ENCODE peak calls at places on chromosomes 3 and 15, in seven cellular contexts. X, U, P, T, C, J and V are unnamed samples.

GRCh38 chr3:45477026-45477725 is 88.8 kb downstream of the LARS2 start:
- DNase-seq in X (no peak), U (no peak), P (no peak), T (no peak), C (no peak), J (no peak), V (no peak)

GRCh38 chr3:69838696-69839515 is 99.6 kb downstream of the MITF start:
- DNase-seq in X (no peak), U (no peak), P (no peak), T (no peak), C (no peak), J (no peak), V (no peak)

GRCh38 chr3:139189943-139190342 is 145.3 kb upstream of the PRR23C start:
- DNase-seq in X (no peak), U (no peak), P (no peak), T (no peak), C (no peak), J (no peak), V (no peak)

GRCh38 chr3:49256152-49256551 is 20.9 kb downstream of the C3orf62 start:
- DNase-seq in X (no peak), U (no peak), P (no peak), T (no peak), C (no peak), J (no peak), V (no peak)

GRCh38 chr3:159897331-159898075 is 91.1 kb upstream of the IL12A start:
- DNase-seq in X (no peak), U (no peak), P (peak), T (no peak), C (peak), J (no peak), V (no peak)

GRCh38 chr3:10933958-10934481 is 58.5 kb upstream of the SLC6A1 start:
- DNase-seq in X (no peak), U (no peak), P (peak), T (no peak), C (peak), J (no peak), V (no peak)

GRCh38 chr3:169661567-169662214 is 1.8 kb downstream of the MECOM start:
- DNase-seq in X (peak), U (no peak), P (peak), T (peak), C (peak), J (peak), V (peak)

GRCh38 chr15:68300115-68300940 is 22.8 kb downstream of the FEM1B start:
- DNase-seq in X (no peak), U (no peak), P (no peak), T (no peak), C (no peak), J (no peak), V (no peak)

GRCh38 chr3:66276705-66277274 is 56.0 kb downstream of the SLC25A26 start:
- DNase-seq in X (no peak), U (peak), P (peak), T (peak), C (peak), J (no peak), V (peak)

GRCh38 chr3:14775011-14775410 is 43.8 kb upstream of the FGD5 start:
- DNase-seq in X (no peak), U (no peak), P (no peak), T (no peak), C (no peak), J (no peak), V (no peak)

GRCh38 chr15:41849861-41850260 is 11.2 kb downstream of the PLA2G4B start:
- DNase-seq in X (no peak), U (no peak), P (no peak), T (no peak), C (no peak), J (no peak), V (no peak)

GRCh38 chr3:10917176-10917575 is 75.4 kb upstream of the SLC6A1 start:
- DNase-seq in X (no peak), U (no peak), P (peak), T (no peak), C (no peak), J (no peak), V (no peak)

GRCh38 chr3:181808053-181808452 is 96.3 kb downstream of the SOX2 start:
- DNase-seq in X (no peak), U (no peak), P (no peak), T (no peak), C (no peak), J (no peak), V (no peak)

GRCh38 chr3:99503350-99503749 is 135.0 kb upstream of the COL8A1 start:
- DNase-seq in X (peak), U (no peak), P (no peak), T (no peak), C (peak), J (no peak), V (no peak)

GRCh38 chr3:123350971-123351370 is 97.9 kb downstream of the ADCY5 start:
- DNase-seq in X (no peak), U (no peak), P (no peak), T (no peak), C (no peak), J (no peak), V (no peak)

GRCh38 chr3:171393032-171393744 is 67.0 kb downstream of the TNIK start:
- DNase-seq in X (no peak), U (no peak), P (no peak), T (no peak), C (no peak), J (no peak), V (no peak)

GRCh38 chr3:21017115-21017852 is 733.7 kb downstream of the ZNF385D start:
- DNase-seq in X (no peak), U (no peak), P (no peak), T (peak), C (no peak), J (no peak), V (no peak)

GRCh38 chr3:37952564-37952963 is 38.0 kb upstream of the VILL start:
- DNase-seq in X (no peak), U (no peak), P (no peak), T (no peak), C (peak), J (no peak), V (no peak)

GRCh38 chr15:64423970-64424369 is 36.3 kb downstream of the TRIP4 start:
- DNase-seq in X (no peak), U (no peak), P (no peak), T (no peak), C (no peak), J (peak), V (peak)

GRCh38 chr3:24363242-24363641 is 131.4 kb downstream of the THRB start:
- DNase-seq in X (no peak), U (no peak), P (no peak), T (peak), C (no peak), J (no peak), V (no peak)